ENCODE peak calls at places on chromosomes 12 and 14, in ten cellular contexts. T is OCI-LY7, V is psoas muscle, K is left ventricle myocardium inferior, X is tibial nerve, C is neuronal stem cell, Q is HepG2, D is heart left ventricle, I is heart right ventricle, M is GM23338. R is an unnamed sample. For H3K4me1, the result is how much of the 10 kb centered on the place peaks cover.

GRCh38 chr14:100537701-100538565 is 49.3 kb downstream of the BEGAIN start:
- DNase-seq in Q (no peak), K (peak), M (peak), C (no peak), V (peak), X (peak), T (no peak), D (peak), I (peak), R (peak)

GRCh38 chr12:17062296-17063061 is 456.5 kb upstream of the LMO3 start:
- DNase-seq in Q (no peak), K (no peak), T (no peak), C (no peak), V (no peak), I (no peak), M (no peak), X (no peak), D (no peak), R (no peak)

GRCh38 chr12:85299058-85299457 is 19.0 kb downstream of the ALX1 start:
- DNase-seq in I (no peak), K (no peak), M (no peak), V (no peak), X (no peak), T (no peak), C (no peak), D (no peak), Q (no peak), R (no peak)

GRCh38 chr14:96852823-96853422 is 55.7 kb downstream of the VRK1 start:
- DNase-seq in V (no peak), K (no peak), C (no peak), X (peak), D (no peak), I (no peak), M (peak), Q (peak), T (peak), R (no peak)

GRCh38 chr14:59126714-59127436 is 61.6 kb upstream of the DAAM1 start:
- DNase-seq in Q (peak), C (peak), T (peak), D (no peak), X (peak), M (peak), K (no peak), V (no peak), I (no peak), R (no peak)

GRCh38 chr14:101072945-101073597 is 169.5 kb upstream of the RTL1 start:
- DNase-seq in X (no peak), I (no peak), M (peak), D (no peak), T (no peak), V (no peak), C (peak), Q (peak), K (no peak), R (peak)

GRCh38 chr14:95156765-95157194 is 549 bp downstream of the DICER1 start:
- DNase-seq in V (peak), C (no peak), K (peak), T (peak), I (peak), M (no peak), D (peak), Q (peak), X (peak), R (peak)

GRCh38 chr12:81365284-81365683 is 287.4 kb downstream of the ACSS3 start:
- DNase-seq in X (no peak), Q (no peak), K (no peak), D (no peak), T (no peak), M (no peak), V (no peak), I (no peak), C (no peak), R (no peak)

GRCh38 chr12:84069699-84070098 is 842.9 kb downstream of the SLC6A15 start:
- DNase-seq in X (no peak), Q (no peak), C (no peak), V (no peak), T (no peak), I (no peak), D (no peak), K (no peak), M (no peak), R (no peak)

GRCh38 chr14:39264558-39264957 is 30.8 kb downstream of the MIA2 start:
- DNase-seq in D (no peak), M (no peak), C (no peak), I (no peak), T (no peak), K (no peak), V (no peak), Q (no peak), X (no peak), R (no peak)

GRCh38 chr14:102506599-102506871 is 3.0 kb downstream of the ANKRD9 start:
- DNase-seq in T (no peak), X (no peak), Q (no peak), V (peak), I (no peak), K (no peak), D (no peak), M (no peak), C (no peak), R (no peak)

GRCh38 chr12:70648831-70649230 is 11.6 kb upstream of the PTPRB start:
- DNase-seq in M (no peak), D (no peak), C (no peak), K (no peak), Q (no peak), T (no peak), V (no peak), X (no peak), I (no peak), R (no peak)

GRCh38 chr12:52052471-52053186 is 1.4 kb downstream of the NR4A1 start:
- DNase-seq in M (peak), X (no peak), V (no peak), I (no peak), T (peak), C (no peak), K (no peak), D (no peak), Q (no peak), R (no peak)

GRCh38 chr14:89767861-89768268 is 186.7 kb downstream of the EFCAB11 start:
- DNase-seq in M (peak), Q (peak), V (no peak), X (no peak), T (peak), D (no peak), C (peak), K (no peak), I (no peak), R (no peak)

GRCh38 chr12:66132408-66132807 is 1.9 kb upstream of the LLPH start:
- DNase-seq in K (no peak), D (peak), Q (peak), C (no peak), I (no peak), T (no peak), V (no peak), M (peak), X (no peak), R (no peak)

GRCh38 chr12:70722584-70723343 is 85.5 kb upstream of the PTPRB start:
- DNase-seq in Q (no peak), X (no peak), K (no peak), T (no peak), D (no peak), I (no peak), M (no peak), V (no peak), C (no peak), R (no peak)

GRCh38 chr14:102146423-102146822 is 6.7 kb downstream of the WDR20 start:
- DNase-seq in K (no peak), V (no peak), C (no peak), I (no peak), Q (no peak), D (no peak), X (no peak), M (no peak), T (no peak), R (no peak)

GRCh38 chr12:49032679-49033447 is 14.3 kb upstream of the PRKAG1 start:
- DNase-seq in T (no peak), X (no peak), M (no peak), V (no peak), Q (no peak), K (no peak), I (peak), C (no peak), D (no peak), R (no peak)

GRCh38 chr12:122681814-122682213 is 21.3 kb downstream of the HCAR2 start:
- DNase-seq in I (no peak), K (no peak), T (no peak), X (no peak), C (no peak), D (no peak), V (no peak), M (no peak), Q (no peak), R (no peak)

GRCh38 chr14:87994974-87995373 is 2.0 kb upstream of the GALC start:
- DNase-seq in T (no peak), X (no peak), M (no peak), D (no peak), C (no peak), K (no peak), Q (peak), I (no peak), V (no peak), R (no peak)

GRCh38 chr12:113267621-113268020 is 46.4 kb downstream of the TPCN1 start:
- DNase-seq in D (no peak), C (no peak), Q (no peak), I (no peak), T (no peak), M (no peak), V (no peak), X (no peak), K (no peak), R (peak)

GRCh38 chr12:118219772-118220171 is 83.8 kb downstream of the PEBP1 start:
- DNase-seq in D (no peak), K (no peak), Q (no peak), X (no peak), I (no peak), T (peak), C (no peak), M (no peak), V (no peak), R (no peak)

GRCh38 chr12:90020006-90020405 is 311.4 kb upstream of the ATP2B1 start:
- DNase-seq in M (no peak), C (no peak), Q (no peak), I (no peak), D (no peak), T (no peak), X (no peak), V (no peak), K (no peak), R (no peak)

GRCh38 chr12:20123465-20123864 is 244.9 kb upstream of the PDE3A start:
- DNase-seq in D (no peak), K (no peak), C (no peak), X (no peak), M (no peak), T (no peak), V (no peak), Q (peak), I (no peak), R (no peak)

GRCh38 chr14:93736378-93737014 is 51.8 kb downstream of the PRIMA1 start:
- DNase-seq in T (peak), M (peak), Q (peak), D (no peak), I (no peak), C (no peak), K (no peak), V (peak), X (no peak), R (no peak)

GRCh38 chr14:101402936-101403660 is 158.2 kb upstream of the DIO3 start:
- DNase-seq in M (no peak), I (no peak), D (no peak), C (no peak), T (no peak), X (no peak), K (no peak), Q (no peak), V (no peak), R (no peak)

GRCh38 chr14:36604757-36605505 is 22.5 kb upstream of the NKX2-8 start:
- DNase-seq in T (peak), C (peak), V (no peak), K (no peak), D (no peak), X (peak), I (no peak), Q (peak), M (peak), R (no peak)

GRCh38 chr12:121789233-121789781 is 4.2 kb downstream of the RHOF start:
- DNase-seq in T (peak), V (no peak), M (no peak), K (no peak), X (no peak), C (no peak), I (no peak), D (peak), Q (no peak), R (no peak)

GRCh38 chr12:59084758-59085383 is 164.6 kb upstream of the LRIG3 start:
- DNase-seq in Q (no peak), X (no peak), M (peak), T (no peak), I (no peak), K (no peak), C (no peak), V (no peak), D (no peak), R (no peak)

GRCh38 chr12:80648866-80649265 is 58.6 kb upstream of the MYF6 start:
- DNase-seq in D (no peak), C (no peak), Q (no peak), X (no peak), T (no peak), K (no peak), I (no peak), V (no peak), M (no peak), R (no peak)

GRCh38 chr12:50922820-50923219 is 29.5 kb upstream of the HIGD1C start:
- DNase-seq in X (no peak), V (no peak), D (no peak), I (no peak), K (no peak), M (no peak), T (no peak), C (no peak), Q (no peak), R (no peak)

GRCh38 chr12:54984602-54985376 is at the start of gene TESPA1:
- DNase-seq in Q (no peak), T (peak), D (peak), M (no peak), K (peak), V (peak), C (no peak), X (peak), I (peak), R (no peak)

GRCh38 chr12:67501362-67501761 is 147.2 kb upstream of the DYRK2 start:
- DNase-seq in C (no peak), Q (no peak), V (no peak), M (no peak), T (no peak), K (no peak), I (no peak), X (no peak), D (no peak), R (no peak)

GRCh38 chr14:96090441-96091148 is 51.4 kb downstream of the C14orf132 start:
- DNase-seq in Q (no peak), K (peak), M (no peak), X (peak), I (peak), T (no peak), V (peak), D (peak), C (no peak), R (peak)

GRCh38 chr12:116441292-116441691 is 117.9 kb upstream of the MAP1LC3B2 start:
- DNase-seq in D (peak), V (no peak), T (no peak), X (no peak), C (no peak), Q (no peak), K (no peak), M (no peak), I (no peak), R (no peak)

GRCh38 chr12:79560165-79560889 is 130.4 kb downstream of the PAWR start:
- DNase-seq in I (no peak), X (no peak), V (no peak), M (no peak), K (no peak), D (no peak), T (no peak), C (no peak), Q (peak), R (no peak)

GRCh38 chr12:81992461-81992860 is 233.3 kb upstream of the PPFIA2 start:
- DNase-seq in I (no peak), X (peak), T (no peak), K (no peak), M (peak), C (peak), V (no peak), Q (no peak), D (no peak), R (no peak)

GRCh38 chr14:75427126-75427481 is 718 bp upstream of the JDP2 start:
- DNase-seq in T (peak), M (no peak), V (peak), I (peak), C (no peak), X (no peak), Q (no peak), K (peak), D (peak), R (peak)

GRCh38 chr14:75424496-75424895 is 3.3 kb upstream of the JDP2 start:
- DNase-seq in Q (no peak), D (no peak), K (no peak), V (no peak), I (no peak), M (no peak), T (no peak), C (no peak), X (no peak), R (no peak)

GRCh38 chr14:75427482-75428229 is at the start of gene JDP2:
- DNase-seq in K (peak), D (peak), M (peak), V (peak), X (peak), T (peak), C (peak), Q (peak), I (peak), R (peak)

GRCh38 chr14:75426332-75427125 is 1.3 kb upstream of the JDP2 start:
- DNase-seq in C (no peak), D (no peak), I (no peak), K (no peak), Q (peak), X (no peak), M (no peak), V (no peak), T (peak), R (no peak)

DNA sequence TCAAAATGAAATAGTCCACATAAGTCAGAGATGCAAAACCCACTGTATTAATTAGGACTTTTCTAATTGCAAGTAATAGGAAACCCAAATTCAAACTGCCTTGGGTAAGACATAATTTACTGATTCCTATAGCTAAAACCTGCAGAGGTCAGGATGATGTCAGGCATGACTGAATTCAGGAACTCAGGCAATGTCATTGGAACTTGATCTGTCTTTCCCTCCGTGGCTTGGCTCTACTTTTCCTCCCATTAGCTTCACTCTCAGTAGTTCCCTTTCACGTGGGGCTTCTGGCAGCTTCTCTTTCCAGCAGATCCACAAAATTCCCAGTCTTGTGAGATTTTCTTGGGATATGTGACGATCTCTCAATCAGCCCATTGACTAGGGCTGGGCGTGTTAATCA is 2.4 kb upstream of the JDP2 start:
- DNase-seq in M (no peak), I (no peak), V (no peak), C (no peak), Q (no peak), D (no peak), X (no peak), K (no peak), T (no peak), R (no peak)
- H3K27ac ChIP-seq in M (no peak), I (peak), V (peak), C (no peak), Q (no peak), D (peak), X (no peak), K (peak), T (peak), R (no peak)

GRCh38 chr12:95335948-95336347 is 118.3 kb downstream of the VEZT start:
- DNase-seq in M (no peak), Q (peak), I (no peak), D (no peak), V (no peak), C (no peak), X (no peak), K (no peak), T (no peak), R (no peak)
- H3K4me3 ChIP-seq in M (no peak), Q (peak), I (no peak), D (no peak), V (peak), C (no peak), X (no peak), K (peak), T (peak), R (no peak)

GRCh38 chr14:71411766-71412165 is 504.5 kb downstream of the PCNX1 start:
- DNase-seq in T (no peak), M (no peak), X (no peak), I (no peak), C (no peak), K (no peak), Q (no peak), V (no peak), D (no peak), R (no peak)

GRCh38 chr14:71414631-71415403 is 507.6 kb downstream of the PCNX1 start:
- DNase-seq in C (no peak), I (no peak), T (no peak), K (no peak), M (no peak), V (no peak), D (no peak), X (no peak), Q (no peak), R (no peak)

GRCh38 chr14:71411280-71411595 is 504.0 kb downstream of the PCNX1 start:
- DNase-seq in C (no peak), D (no peak), V (no peak), X (no peak), I (no peak), M (no peak), Q (no peak), T (no peak), K (no peak), R (no peak)

GRCh38 chr14:71408362-71409035 is 501.2 kb downstream of the PCNX1 start:
- DNase-seq in K (no peak), V (no peak), D (no peak), C (no peak), Q (no peak), X (no peak), M (peak), T (no peak), I (no peak), R (no peak)

GRCh38 chr14:71410578-71411279 is 503.5 kb downstream of the PCNX1 start:
- DNase-seq in V (no peak), C (no peak), T (no peak), X (no peak), I (no peak), Q (no peak), M (peak), K (no peak), D (no peak), R (no peak)
- H3K4me1 ChIP-seq in V (under half), C (under half), T (under half), X (under half), I (under half), Q (under half), M (under half), K (under half), D (under half), R (under half)

GRCh38 chr12:10012630-10013330 is 2.4 kb downstream of the CLEC12B start:
- DNase-seq in T (no peak), V (no peak), I (no peak), M (no peak), Q (no peak), C (no peak), K (no peak), X (no peak), D (no peak), R (no peak)
- H3K27ac ChIP-seq in T (no peak), V (no peak), I (no peak), M (no peak), Q (no peak), C (no peak), K (no peak), X (no peak), D (no peak), R (no peak)

GRCh38 chr14:77613207-77613606 is 3.2 kb downstream of the SPTLC2 start:
- DNase-seq in K (no peak), C (no peak), T (no peak), I (no peak), D (no peak), Q (no peak), M (no peak), V (no peak), X (no peak), R (no peak)
- H3K4me3 ChIP-seq in K (no peak), C (no peak), T (peak), I (no peak), D (no peak), Q (no peak), M (no peak), V (no peak), X (no peak), R (no peak)

DNA sequence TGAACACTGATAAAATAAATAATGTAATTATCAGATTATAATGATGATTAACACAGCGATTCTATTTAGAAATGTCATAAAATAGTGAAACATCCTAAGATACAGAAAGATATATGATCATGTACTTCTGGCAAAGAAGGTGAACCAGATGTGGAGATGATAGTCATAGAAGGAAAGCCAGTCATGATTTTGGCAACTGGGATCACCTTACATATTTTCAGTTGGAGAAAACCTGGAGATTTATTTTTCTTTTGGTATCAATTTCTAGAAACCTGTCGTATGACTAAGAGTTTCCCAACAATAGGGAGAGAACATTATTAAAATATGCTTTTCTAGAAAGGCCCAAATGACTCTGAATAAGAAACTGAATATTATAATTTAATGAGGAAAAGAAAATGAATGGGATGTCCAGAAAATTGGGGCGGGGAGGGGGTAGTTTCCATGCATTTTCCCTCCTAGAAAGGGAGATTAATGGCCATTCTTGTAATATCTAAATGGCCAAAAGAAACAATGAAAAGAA is 396.4 kb downstream of the ZFP36L1 start:
- DNase-seq in M (no peak), T (no peak), D (no peak), X (no peak), I (no peak), V (no peak), C (no peak), K (no peak), Q (no peak), R (no peak)
- H3K4me1 ChIP-seq in M (under half), T (under half), D (under half), X (under half), I (under half), V (under half), C (under half), K (half or more), Q (under half), R (under half)

R was measured in aorta.